ENCODE peak calls at places on chromosome 9, in seven cellular contexts. J is WTC11, L is activated B cell treated with CpG ODN at 0.5 μM for 24 hours, F is endothelial cell, C is RWPE1, S is epithelial cell of esophagus, O is heart right ventricle. H is an unnamed sample.

GRCh38 chr9:110047955-110048472 is 159.9 kb downstream of the C9orf152 start:
- DNase-seq in L (peak), S (no peak), F (peak), C (no peak), J (peak), O (no peak), H (no peak)

GRCh38 chr9:135602789-135603481 is 36.4 kb downstream of the GLT6D1 start:
- DNase-seq in L (peak), C (peak), J (peak), O (no peak), S (peak), F (peak), H (no peak)

GRCh38 chr9:93660647-93661046 is 84.3 kb downstream of the PHF2 start:
- DNase-seq in C (no peak), O (no peak), F (no peak), J (peak), L (no peak), S (no peak), H (no peak)

GRCh38 chr9:7185612-7186011 is 427.8 kb downstream of the KDM4C start:
- DNase-seq in J (peak), C (peak), S (peak), L (no peak), F (no peak), O (no peak), H (no peak)

GRCh38 chr9:85960688-85961093 is 19.7 kb downstream of the NAA35 start:
- DNase-seq in S (peak), O (peak), J (no peak), L (no peak), C (no peak), F (no peak), H (no peak)

GRCh38 chr9:93062364-93062763 is 3.9 kb downstream of the SUSD3 start:
- DNase-seq in S (no peak), J (no peak), O (no peak), C (no peak), F (no peak), L (no peak), H (no peak)

GRCh38 chr9:36928670-36929349 is 105.3 kb downstream of the PAX5 start:
- DNase-seq in S (peak), O (no peak), L (no peak), J (no peak), C (peak), F (no peak), H (no peak)

GRCh38 chr9:98254236-98255063 is 999 bp downstream of the TBC1D2 start:
- DNase-seq in O (no peak), J (no peak), F (no peak), S (peak), L (no peak), C (peak), H (no peak)

GRCh38 chr9:15977438-15977837 is 424.6 kb downstream of the CCDC171 start:
- DNase-seq in F (no peak), S (no peak), C (no peak), O (no peak), J (no peak), L (no peak), H (no peak)

GRCh38 chr9:27532046-27532445 is 2.4 kb upstream of the MOB3B start:
- DNase-seq in C (no peak), F (no peak), O (no peak), L (no peak), S (no peak), J (no peak), H (no peak)

DNA sequence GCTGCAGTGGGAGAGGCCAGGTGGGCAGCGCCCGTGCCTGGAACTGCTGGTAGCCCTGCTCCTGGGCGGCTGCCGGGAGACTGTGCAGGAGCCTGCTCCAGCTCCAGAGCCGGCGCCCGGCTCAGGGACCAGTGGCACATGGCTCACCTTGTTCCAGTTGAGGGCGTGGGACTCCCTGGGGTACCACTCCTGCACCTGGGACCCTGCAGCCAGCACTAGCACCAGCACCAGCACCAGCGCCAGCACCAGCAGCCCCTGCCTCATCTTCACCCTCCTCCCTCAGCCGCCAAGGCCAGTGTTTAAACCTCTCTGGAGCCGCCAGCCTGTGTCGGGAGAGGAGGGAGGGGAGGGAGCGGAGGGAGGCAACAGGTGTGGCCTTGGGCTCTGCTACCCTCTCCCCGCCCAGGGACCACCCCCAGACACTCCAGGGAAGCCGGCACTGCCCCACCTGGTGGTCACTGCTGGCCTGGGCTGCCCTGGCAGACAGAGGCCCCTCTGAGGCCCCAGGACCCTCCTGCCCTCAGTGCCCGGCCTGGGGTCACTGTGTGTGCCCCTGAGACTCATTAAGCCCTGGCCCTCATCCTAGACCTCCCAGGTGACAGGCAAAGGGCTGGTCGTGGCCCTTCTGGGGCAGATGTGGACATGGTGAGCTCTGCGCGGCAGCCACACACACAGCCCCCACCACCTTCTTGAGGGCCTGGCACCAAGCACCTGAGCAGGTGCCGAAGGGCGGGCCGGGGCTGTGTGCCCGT is at the start of gene LCN10:
- DNase-seq in O (no peak), J (peak), F (peak), L (no peak), S (no peak), C (no peak), H (no peak)
- TF ChIP-seq CTCF in O (peak), J (no peak), F (no peak), L (no peak), S (no peak), C (peak), H (peak)

GRCh38 chr9:133461975-133462374 is 2.2 kb downstream of the CACFD1 start:
- DNase-seq in L (no peak), S (no peak), O (no peak), J (peak), C (no peak), F (no peak), H (no peak)
- TF ChIP-seq CTCF in L (no peak), S (no peak), O (no peak), J (no peak), C (no peak), F (no peak), H (no peak)

GRCh38 chr9:134175291-134175807 is 11.0 kb upstream of the RNU6ATAC start:
- DNase-seq in S (no peak), J (peak), L (no peak), F (no peak), O (no peak), C (peak), H (peak)

GRCh38 chr9:134174526-134175290 is 10.3 kb upstream of the RNU6ATAC start:
- DNase-seq in S (no peak), O (no peak), F (no peak), L (no peak), J (no peak), C (no peak), H (peak)

GRCh38 chr9:134177186-134177585 is 12.8 kb upstream of the RNU6ATAC start:
- DNase-seq in J (no peak), O (no peak), L (no peak), F (no peak), C (no peak), S (no peak), H (no peak)

GRCh38 chr9:134176599-134176968 is 12.2 kb upstream of the RNU6ATAC start:
- DNase-seq in S (no peak), J (no peak), C (no peak), F (no peak), L (no peak), O (no peak), H (no peak)

DNA sequence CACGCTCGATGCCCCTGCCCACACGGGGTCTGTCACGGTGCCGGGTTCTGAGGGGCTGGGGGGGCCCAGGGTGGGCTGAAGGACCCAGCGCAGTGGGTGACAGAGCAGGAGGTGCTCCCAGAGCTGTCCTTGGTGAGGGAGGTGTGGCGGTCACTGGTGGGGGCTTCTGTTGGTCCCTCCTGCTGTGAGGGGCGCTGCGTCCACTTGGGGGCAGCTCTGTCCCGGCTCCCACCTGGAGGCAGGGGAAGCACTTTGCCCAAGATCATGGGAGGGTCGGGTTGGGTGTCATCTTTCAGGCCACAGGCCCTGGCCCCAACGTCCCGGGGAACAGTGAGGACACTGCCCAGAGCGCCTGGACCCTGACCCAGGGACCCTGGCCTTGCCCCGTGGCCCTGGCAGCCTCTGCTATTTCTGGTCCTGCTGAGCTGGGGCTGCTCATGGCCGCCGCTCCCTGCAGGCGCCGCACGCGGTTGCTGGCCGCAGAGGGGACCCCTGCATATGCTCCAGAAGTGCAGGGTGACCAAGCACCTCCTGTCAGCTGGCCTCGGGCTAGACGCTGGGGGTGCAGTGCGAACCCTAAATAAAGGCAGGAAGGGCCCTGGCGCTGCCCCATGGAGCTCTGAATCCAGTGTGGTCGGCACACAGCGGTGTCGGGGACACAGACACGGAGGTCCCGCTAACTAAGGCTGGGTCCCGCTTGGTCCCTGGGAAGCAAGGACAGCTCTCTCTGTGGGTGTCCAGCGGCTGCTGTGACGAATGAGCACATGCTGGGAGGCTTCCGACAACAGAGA is 11.6 kb upstream of the RNU6ATAC start:
- DNase-seq in L (no peak), S (no peak), J (no peak), O (no peak), C (no peak), F (no peak), H (peak)
- TF ChIP-seq CTCF in L (no peak), S (no peak), J (no peak), O (peak), C (no peak), F (no peak), H (no peak)

GRCh38 chr9:14542071-14542470 is 151.2 kb downstream of the ZDHHC21 start:
- DNase-seq in S (no peak), F (no peak), L (no peak), J (no peak), C (no peak), O (no peak), H (no peak)

GRCh38 chr9:14546693-14547092 is 146.5 kb downstream of the ZDHHC21 start:
- DNase-seq in L (no peak), O (no peak), F (no peak), S (no peak), J (no peak), C (no peak), H (no peak)

GRCh38 chr9:14547245-14548060 is 145.8 kb downstream of the ZDHHC21 start:
- DNase-seq in O (no peak), L (no peak), C (no peak), J (peak), S (no peak), F (peak), H (no peak)
- TF ChIP-seq CTCF in O (no peak), L (no peak), C (no peak), J (no peak), S (no peak), F (no peak), H (no peak)

DNA sequence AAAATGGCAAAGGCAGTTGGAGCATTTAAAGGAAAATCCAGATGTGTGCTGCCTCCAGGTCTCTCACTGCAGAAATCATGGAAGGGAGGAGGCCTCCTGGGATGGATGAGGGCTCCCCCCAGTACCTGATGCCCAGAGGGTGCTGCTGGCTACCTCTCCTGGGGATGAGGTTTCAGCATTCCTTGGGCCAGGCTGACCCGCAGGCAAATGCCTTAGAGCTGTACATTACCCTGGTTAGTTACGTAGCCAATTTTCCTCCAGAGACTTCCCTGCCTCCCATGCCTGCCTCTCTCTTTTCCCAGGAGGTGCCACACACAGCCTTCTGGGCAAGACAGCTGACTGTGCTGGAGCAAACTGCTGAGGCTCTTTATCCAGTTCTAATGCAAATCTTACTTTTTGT is 65.3 kb downstream of the RGS3 start:
- DNase-seq in F (no peak), O (no peak), S (no peak), L (no peak), J (no peak), C (no peak), H (no peak)
- TF ChIP-seq CTCF in F (no peak), O (no peak), S (no peak), L (no peak), J (no peak), C (no peak), H (no peak)